ENCODE peak calls at places on chromosomes 13 and 19, in six cellular contexts. W, Y, O, C, V and E are unnamed samples.

GRCh38 chr13:29472317-29472961 is 123.0 kb downstream of the SLC7A1 start:
- DNase-seq in V (no peak), Y (no peak), W (no peak), O (no peak), C (peak; percentile 69), E (peak; percentile 16)

GRCh38 chr13:67120872-67121531 is 109.1 kb downstream of the PCDH9 start:
- DNase-seq in Y (peak; percentile 43), O (no peak), V (no peak), W (no peak), C (no peak), E (no peak)

GRCh38 chr13:39811696-39812095 is 156.2 kb downstream of the COG6 start:
- DNase-seq in Y (no peak), C (no peak), W (no peak), V (no peak), O (no peak), E (no peak)

GRCh38 chr13:20570540-20570939 is 3.6 kb downstream of the IFT88 start:
- DNase-seq in V (no peak), Y (no peak), C (no peak), W (no peak), O (no peak), E (no peak)

GRCh38 chr13:35499131-35500051 is 22.9 kb upstream of the MAB21L1 start:
- DNase-seq in V (peak; percentile 53), O (no peak), W (no peak), C (no peak), Y (no peak), E (peak; percentile 87)

GRCh38 chr13:29594310-29594709 is 1.2 kb downstream of the SLC7A1 start:
- DNase-seq in Y (peak; percentile 35), C (peak; percentile 48), O (no peak), W (no peak), V (peak; percentile 43), E (peak; percentile 65)

GRCh38 chr19:46745030-46745429 is 827 bp upstream of the FKRP start:
- DNase-seq in C (no peak), W (peak; percentile 20), Y (no peak), V (no peak), O (no peak), E (no peak)

GRCh38 chr13:30354481-30355404 is 47.4 kb upstream of the KATNAL1 start:
- DNase-seq in W (no peak), O (no peak), C (no peak), Y (no peak), V (no peak), E (no peak)

GRCh38 chr19:5262721-5263120 is 77.9 kb downstream of the PTPRS start:
- DNase-seq in W (no peak), O (no peak), C (no peak), Y (no peak), V (no peak), E (no peak)

GRCh38 chr13:99385940-99386339 is 78.7 kb upstream of the GPR183 start:
- DNase-seq in C (peak; percentile 18), W (no peak), V (no peak), Y (no peak), O (no peak), E (no peak)

GRCh38 chr19:2922987-2923386 is 21.8 kb downstream of the ZNF77 start:
- DNase-seq in O (no peak), C (no peak), V (no peak), W (no peak), Y (no peak), E (no peak)

GRCh38 chr13:19153782-19154450 is 27.7 kb downstream of the TUBA3C start:
- DNase-seq in W (no peak), O (no peak), V (no peak), C (no peak), Y (no peak), E (no peak)

GRCh38 chr13:106709509-106709908 is 141.6 kb upstream of the ARGLU1 start:
- DNase-seq in W (no peak), O (no peak), V (no peak), C (no peak), Y (no peak), E (no peak)

GRCh38 chr19:55484571-55485438 is at the start of gene NAT14:
- DNase-seq in V (no peak), W (peak; percentile 82), C (peak; percentile 71), O (peak; percentile 61), Y (no peak), E (peak; percentile 58)

GRCh38 chr13:112715715-112716460 is 26.1 kb downstream of the ATP11A start:
- DNase-seq in W (no peak), V (no peak), C (no peak), Y (no peak), O (no peak), E (no peak)

GRCh38 chr13:73081256-73081915 is 22.6 kb downstream of the KLF5 start:
- DNase-seq in O (no peak), C (no peak), Y (no peak), V (no peak), W (no peak), E (no peak)

GRCh38 chr19:10612515-10613119 is 12.7 kb upstream of the SLC44A2 start:
- DNase-seq in O (peak; percentile 12), W (peak; percentile 85), V (peak; percentile 63), C (no peak), Y (no peak), E (peak; percentile 17)

GRCh38 chr13:114128624-114129522 is 3.5 kb downstream of the RASA3 start:
- DNase-seq in Y (peak; percentile 29), O (peak; percentile 16), W (peak; percentile 94), C (peak; percentile 91), V (peak; percentile 76), E (no peak)